ENCODE peak calls at places on chromosomes 1 and 21, in four cellular contexts. U, F, I and N are unnamed samples.

GRCh38 chr1:56148466-56149193 is 430.7 kb downstream of the PLPP3 start:
- DNase-seq in U (no peak), F (no peak), I (no peak), N (no peak)

GRCh38 chr1:23217421-23218115 is at the start of gene HTR1D:
- DNase-seq in U (no peak), F (no peak), I (peak), N (peak)

GRCh38 chr1:38534473-38534823 is 325.1 kb downstream of the RRAGC start:
- DNase-seq in U (no peak), F (no peak), I (no peak), N (no peak)

GRCh38 chr1:170218261-170218660 is 72.5 kb downstream of the NTMT2 start:
- DNase-seq in U (no peak), F (no peak), I (no peak), N (no peak)

GRCh38 chr1:43388613-43389012 is 987 bp downstream of the MED8 start:
- DNase-seq in U (no peak), F (no peak), I (no peak), N (no peak)

GRCh38 chr1:114037952-114038867 is 58.9 kb downstream of the OLFML3 start:
- DNase-seq in U (no peak), F (no peak), I (no peak), N (peak)

GRCh38 chr1:89719502-89720306 is 86.8 kb downstream of the LRRC8C start:
- DNase-seq in U (no peak), F (no peak), I (no peak), N (no peak)

GRCh38 chr1:16067127-16067768 is 6.2 kb downstream of the FAM131C start:
- DNase-seq in U (no peak), F (peak), I (no peak), N (no peak)

GRCh38 chr1:68442822-68443556 is 6.8 kb downstream of the RPE65 start:
- DNase-seq in U (no peak), F (no peak), I (peak), N (peak)

GRCh38 chr1:197170538-197170937 is 24.1 kb upstream of the ASPM start:
- DNase-seq in U (no peak), F (no peak), I (no peak), N (no peak)

GRCh38 chr1:179141592-179142244 is 59.8 kb downstream of the TOR3A start:
- DNase-seq in U (no peak), F (no peak), I (no peak), N (no peak)

GRCh38 chr21:35920428-35920827 is 139.9 kb downstream of the SETD4 start:
- DNase-seq in U (no peak), F (no peak), I (no peak), N (no peak)

GRCh38 chr1:61951731-61952585 is 209.7 kb downstream of the PATJ start:
- DNase-seq in U (no peak), F (no peak), I (peak), N (peak)

GRCh38 chr1:24936688-24937087 is 6.6 kb upstream of the RUNX3 start:
- DNase-seq in U (no peak), F (no peak), I (no peak), N (no peak)

GRCh38 chr1:230272557-230272956 is 153.6 kb downstream of the PGBD5 start:
- DNase-seq in U (no peak), F (no peak), I (no peak), N (no peak)

GRCh38 chr21:44850905-44851657 is 22.4 kb downstream of the PTTG1IP start:
- DNase-seq in U (peak), F (no peak), I (no peak), N (no peak)

GRCh38 chr21:19853061-19853460 is 1145.1 kb upstream of the NCAM2 start:
- DNase-seq in U (no peak), F (no peak), I (no peak), N (no peak)

GRCh38 chr1:243798726-243799125 is 51.3 kb downstream of the AKT3 start:
- DNase-seq in U (no peak), F (no peak), I (no peak), N (no peak)

GRCh38 chr1:33273402-33273801 is 17.1 kb downstream of the ZNF362 start:
- DNase-seq in U (no peak), F (no peak), I (no peak), N (no peak)

GRCh38 chr1:233503351-233503950 is 110.5 kb upstream of the KCNK1 start:
- DNase-seq in U (no peak), F (no peak), I (no peak), N (no peak)

GRCh38 chr1:2787163-2787911 is 14.2 kb downstream of the TTC34 start:
- DNase-seq in U (no peak), F (no peak), I (no peak), N (no peak)

GRCh38 chr1:228096416-228097332 is 6.5 kb downstream of the C1orf35 start:
- DNase-seq in U (peak), F (no peak), I (peak), N (peak)

GRCh38 chr1:219757890-219758289 is 145.0 kb upstream of the ZC3H11B start:
- DNase-seq in U (no peak), F (no peak), I (no peak), N (no peak)

GRCh38 chr1:14137411-14138134 is 437.6 kb downstream of the PRDM2 start:
- DNase-seq in U (no peak), F (no peak), I (no peak), N (no peak)

GRCh38 chr1:54118704-54119103 is 34.1 kb downstream of the CDCP2 start:
- DNase-seq in U (no peak), F (no peak), I (no peak), N (no peak)

GRCh38 chr1:87151500-87152421 is 176.9 kb upstream of the LMO4 start:
- DNase-seq in U (peak), F (peak), I (peak), N (peak)

GRCh38 chr1:193674292-193674944 is 488.0 kb upstream of the B3GALT2 start:
- DNase-seq in U (no peak), F (no peak), I (no peak), N (no peak)

GRCh38 chr1:164794310-164794709 is 235.3 kb downstream of the PBX1 start:
- DNase-seq in U (peak), F (no peak), I (no peak), N (no peak)

GRCh38 chr1:177014325-177014724 is 150.2 kb downstream of the ASTN1 start:
- DNase-seq in U (no peak), F (no peak), I (no peak), N (no peak)

GRCh38 chr21:36097427-36098230 is 27.8 kb downstream of the CBR1 start:
- DNase-seq in U (no peak), F (no peak), I (no peak), N (no peak)

GRCh38 chr1:53087332-53088285 is 25.6 kb downstream of the PODN start:
- DNase-seq in U (peak), F (no peak), I (peak), N (peak)

GRCh38 chr1:32351859-32352745 is 10.2 kb downstream of the FAM229A start:
- DNase-seq in U (peak), F (peak), I (no peak), N (no peak)

GRCh38 chr1:182113879-182114626 is 52.5 kb upstream of the ZNF648 start:
- DNase-seq in U (no peak), F (peak), I (no peak), N (no peak)

GRCh38 chr1:208093754-208094719 is 150.1 kb downstream of the PLXNA2 start:
- DNase-seq in U (peak), F (peak), I (peak), N (peak)